ENCODE peak calls at places on chromosomes 12 and 14, in four cellular contexts. U is effector memory CD4-positive, alpha-beta T cell; Y is M059J; R is EL. H is an unnamed sample.

GRCh38 chr12:77122661-77123060 is 57.3 kb upstream of the E2F7 start:
- DNase-seq in U (no peak), Y (no peak), R (no peak), H (no peak)

GRCh38 chr14:99707921-99708320 is 23.8 kb downstream of the CYP46A1 start:
- DNase-seq in U (no peak), Y (no peak), R (no peak), H (no peak)

GRCh38 chr12:117530796-117531195 is 169.4 kb upstream of the NOS1 start:
- DNase-seq in U (no peak), Y (no peak), R (no peak), H (no peak)

GRCh38 chr12:120468846-120469449 is 600 bp downstream of the SRSF9 start:
- DNase-seq in U (no peak), Y (peak), R (no peak), H (no peak)

GRCh38 chr12:94202245-94203180 is 54.1 kb downstream of the PLXNC1 start:
- DNase-seq in U (no peak), Y (no peak), R (no peak), H (no peak)

GRCh38 chr14:65230287-65230728 is 128.0 kb upstream of the MAX start:
- DNase-seq in U (no peak), Y (no peak), R (no peak), H (no peak)

GRCh38 chr12:132190012-132190755 is 45.9 kb downstream of the NOC4L start:
- DNase-seq in U (peak), Y (no peak), R (no peak), H (no peak)

GRCh38 chr12:29234552-29234951 is 85.5 kb downstream of the FAR2 start:
- DNase-seq in U (no peak), Y (no peak), R (no peak), H (no peak)

GRCh38 chr14:55847766-55848165 is 267.8 kb downstream of the KTN1 start:
- DNase-seq in U (no peak), Y (peak), R (peak), H (no peak)

GRCh38 chr14:74826574-74826973 is 49.4 kb downstream of the PROX2 start:
- DNase-seq in U (no peak), Y (no peak), R (no peak), H (no peak)

GRCh38 chr14:60064491-60065072 is 27.1 kb upstream of the PCNX4 start:
- DNase-seq in U (no peak), Y (peak), R (peak), H (peak)

GRCh38 chr12:123705935-123706334 is 6.2 kb upstream of the ATP6V0A2 start:
- DNase-seq in U (no peak), Y (peak), R (no peak), H (peak)

GRCh38 chr12:6551496-6552139 is 4.2 kb downstream of the IFFO1 start:
- DNase-seq in U (no peak), Y (peak), R (peak), H (no peak)

GRCh38 chr12:7113389-7113871 is 4.4 kb upstream of the C1RL start:
- DNase-seq in U (peak), Y (peak), R (peak), H (no peak)

GRCh38 chr12:110355080-110355479 is 48.4 kb downstream of the ANAPC7 start:
- DNase-seq in U (no peak), Y (peak), R (peak), H (no peak)

GRCh38 chr14:89303452-89304435 is 113.3 kb downstream of the FOXN3 start:
- DNase-seq in U (no peak), Y (peak), R (peak), H (peak)

GRCh38 chr12:29223431-29223830 is 74.4 kb downstream of the FAR2 start:
- DNase-seq in U (no peak), Y (no peak), R (no peak), H (no peak)

GRCh38 chr14:95943699-95944098 is 67.1 kb downstream of the TUNAR start:
- DNase-seq in U (no peak), Y (no peak), R (no peak), H (no peak)

GRCh38 chr12:6745751-6746525 is 7.0 kb downstream of the MLF2 start:
- DNase-seq in U (no peak), Y (peak), R (no peak), H (no peak)

GRCh38 chr12:2893007-2893406 is 2.3 kb downstream of the TULP3 start:
- DNase-seq in U (no peak), Y (peak), R (peak), H (peak)

GRCh38 chr12:96329545-96329944 is 70.7 kb downstream of the CDK17 start:
- DNase-seq in U (no peak), Y (no peak), R (no peak), H (no peak)

GRCh38 chr12:85580562-85581168 is 255.5 kb downstream of the RASSF9 start:
- DNase-seq in U (no peak), Y (peak), R (no peak), H (peak)

GRCh38 chr14:85475113-85475512 is 54.8 kb upstream of the FLRT2 start:
- DNase-seq in U (no peak), Y (no peak), R (no peak), H (no peak)